ENCODE peak calls at places on chromosomes 16 and 17, in five cellular contexts. F is psoas muscle, C is neural crest cell, R is C1 segment of cervical spinal cord, B is AG08396. H is an unnamed sample.

GRCh38 chr16:29806096-29806579 is at the start of gene MAZ:
- DNase-seq in F (peak), C (peak), R (no peak), B (no peak), H (no peak)

GRCh38 chr17:81813371-81813684 is 9.4 kb downstream of the GCGR start:
- DNase-seq in F (no peak), C (no peak), R (no peak), B (no peak), H (no peak)

GRCh38 chr17:68512967-68513474 is 791 bp downstream of the PRKAR1A start:
- DNase-seq in F (peak), C (no peak), R (peak), B (peak), H (peak)

GRCh38 chr17:29807520-29808361 is 122.3 kb downstream of the SSH2 start:
- DNase-seq in F (peak), C (peak), R (peak), B (peak), H (peak)

GRCh38 chr17:31392856-31393748 is 1.6 kb downstream of the RAB11FIP4 start:
- DNase-seq in F (no peak), C (no peak), R (no peak), B (peak), H (no peak)

GRCh38 chr17:43517615-43518386 is 28.3 kb downstream of the ETV4 start:
- DNase-seq in F (no peak), C (no peak), R (peak), B (peak), H (peak)

GRCh38 chr17:35088911-35089845 is 25.7 kb upstream of the RFFL start:
- DNase-seq in F (peak), C (peak), R (peak), B (peak), H (peak)

GRCh38 chr17:80429356-80430275 is 14.6 kb downstream of the ENDOV start:
- DNase-seq in F (no peak), C (no peak), R (no peak), B (no peak), H (no peak)

GRCh38 chr17:28497931-28498330 is 8.2 kb upstream of the FOXN1 start:
- DNase-seq in F (no peak), C (no peak), R (no peak), B (no peak), H (no peak)

GRCh38 chr17:42675984-42676423 is 790 bp downstream of the PLEKHH3 start:
- DNase-seq in F (peak), C (no peak), R (peak), B (peak), H (no peak)

GRCh38 chr16:50306287-50306686 is 39.9 kb downstream of the ADCY7 start:
- DNase-seq in F (no peak), C (no peak), R (no peak), B (no peak), H (no peak)

GRCh38 chr16:3131755-3132377 is 3.0 kb upstream of the ZNF213 start:
- DNase-seq in F (peak), C (peak), R (no peak), B (no peak), H (no peak)